ENCODE peak calls at places on chromosomes 6 and 20, in five cellular contexts. C is IMR-90, J is GM23338, Q is AG10803, X is A549. E is an unnamed sample.

GRCh38 chr6:51411726-51412125 is 593.1 kb downstream of the TFAP2B start:
- DNase-seq in C (no peak), J (no peak), Q (no peak), X (no peak), E (no peak)

GRCh38 chr6:1636971-1637871 is 27.5 kb downstream of the FOXC1 start:
- DNase-seq in C (peak), J (no peak), Q (no peak), X (no peak), E (peak)

GRCh38 chr20:10699941-10700340 is 26.1 kb upstream of the JAG1 start:
- DNase-seq in C (no peak), J (no peak), Q (no peak), X (no peak), E (no peak)

GRCh38 chr6:158057213-158057987 is 75.7 kb downstream of the SYNJ2 start:
- DNase-seq in C (peak), J (no peak), Q (peak), X (peak), E (peak)

GRCh38 chr6:122610690-122611455 is 668 bp downstream of the PKIB start:
- DNase-seq in C (no peak), J (peak), Q (no peak), X (peak), E (peak)

GRCh38 chr6:129686941-129687627 is 22.9 kb downstream of the ARHGAP18 start:
- DNase-seq in C (peak), J (no peak), Q (peak), X (no peak), E (peak)

GRCh38 chr20:32036716-32037355 is 15.2 kb upstream of the HCK start:
- DNase-seq in C (peak), J (no peak), Q (peak), X (no peak), E (no peak)

GRCh38 chr6:88492824-88493223 is 326.7 kb upstream of the CNR1 start:
- DNase-seq in C (peak), J (peak), Q (peak), X (peak), E (peak)

GRCh38 chr20:23548408-23548807 is 19.9 kb downstream of the CST9L start:
- DNase-seq in C (no peak), J (no peak), Q (no peak), X (no peak), E (no peak)

GRCh38 chr6:141141870-141142269 is 990.9 kb upstream of the GJE1 start:
- DNase-seq in C (no peak), J (no peak), Q (no peak), X (no peak), E (no peak)

GRCh38 chr20:49983848-49984408 is 1.1 kb downstream of the SNAI1 start:
- DNase-seq in C (peak), J (no peak), Q (peak), X (no peak), E (no peak)

GRCh38 chr6:157209865-157210530 is 113.3 kb downstream of the TMEM242 start:
- DNase-seq in C (no peak), J (no peak), Q (no peak), X (no peak), E (no peak)

GRCh38 chr6:46815130-46815529 is 21.9 kb downstream of the MEP1A start:
- DNase-seq in C (no peak), J (no peak), Q (no peak), X (no peak), E (peak)

GRCh38 chr6:31794294-31794865 is 1.2 kb downstream of the VARS1 start:
- DNase-seq in C (peak), J (peak), Q (peak), X (no peak), E (peak)

GRCh38 chr20:47392015-47392720 is 35.7 kb upstream of the ZMYND8 start:
- DNase-seq in C (peak), J (peak), Q (peak), X (peak), E (peak)

GRCh38 chr20:922781-923180 is 6.6 kb upstream of the ANGPT4 start:
- DNase-seq in C (no peak), J (no peak), Q (no peak), X (no peak), E (no peak)

GRCh38 chr6:68975064-68975463 is 340.0 kb downstream of the ADGRB3 start:
- DNase-seq in C (no peak), J (peak), Q (no peak), X (no peak), E (no peak)

GRCh38 chr6:126773122-126773805 is 345.2 kb upstream of the RSPO3 start:
- DNase-seq in C (no peak), J (peak), Q (peak), X (no peak), E (no peak)

GRCh38 chr6:89952696-89953095 is 58.4 kb downstream of the GJA10 start:
- DNase-seq in C (peak), J (no peak), Q (peak), X (no peak), E (peak)

GRCh38 chr6:164114656-164115055 is 700.1 kb downstream of the QKI start:
- DNase-seq in C (no peak), J (no peak), Q (no peak), X (no peak), E (no peak)

GRCh38 chr6:159806021-159806458 is 6.0 kb downstream of the PNLDC1 start:
- DNase-seq in C (no peak), J (no peak), Q (peak), X (no peak), E (peak)

GRCh38 chr20:19628570-19629134 is 129.4 kb upstream of the RIN2 start:
- DNase-seq in C (peak), J (peak), Q (peak), X (peak), E (peak)

GRCh38 chr20:50172347-50173013 is 18.1 kb upstream of the CEBPB start:
- DNase-seq in C (peak), J (peak), Q (peak), X (peak), E (peak)

GRCh38 chr20:30168025-30168799 is 1089.3 kb upstream of the DEFB115 start:
- DNase-seq in C (no peak), J (peak), Q (no peak), X (no peak), E (no peak)

DNA sequence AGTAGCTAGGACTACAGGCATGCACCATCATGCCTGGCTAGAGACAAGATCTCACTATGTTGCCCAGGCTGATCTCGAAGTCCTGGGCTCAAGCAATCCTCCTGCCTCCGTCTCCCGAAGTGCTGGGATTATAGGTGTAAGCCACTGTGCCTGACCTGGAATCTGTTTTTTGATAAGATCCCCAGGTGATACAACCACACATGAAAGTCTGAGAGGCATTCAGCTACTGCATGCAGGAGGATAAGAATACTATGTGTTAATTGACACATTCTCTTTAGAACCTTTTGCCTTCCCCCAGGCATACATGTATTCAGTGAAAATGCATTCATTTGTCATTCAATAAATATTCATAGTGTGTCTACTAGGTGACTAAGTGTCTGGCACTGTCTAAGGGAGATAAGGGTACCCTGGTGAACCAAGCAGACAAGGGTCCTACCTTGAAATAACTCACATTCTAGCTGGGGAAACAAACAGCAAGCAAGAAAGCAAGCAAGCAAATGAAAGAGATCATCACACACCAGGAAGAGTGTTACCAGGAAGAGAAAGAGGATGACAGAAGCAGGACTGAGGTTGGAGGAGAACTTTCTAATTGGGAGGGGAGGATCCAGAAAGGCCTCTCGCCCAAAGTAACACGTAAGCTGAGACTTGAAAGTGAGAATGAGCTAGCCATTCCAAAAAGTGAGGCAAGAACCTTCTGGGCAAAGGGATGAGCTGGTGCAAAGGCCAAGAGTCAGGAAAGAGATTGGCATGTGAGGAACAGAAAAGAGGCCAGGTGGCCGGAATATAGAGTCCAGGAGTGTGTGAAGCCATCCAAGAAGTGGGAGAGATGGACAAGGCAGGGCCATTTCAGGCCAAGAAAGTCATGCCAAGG is 6.5 kb downstream of the GFOD1 start:
- DNase-seq in C (no peak), J (no peak), Q (no peak), X (no peak), E (peak)
- H3K4me3 ChIP-seq in C (no peak), J (no peak), Q (no peak), X (no peak), E (no peak)

GRCh38 chr20:17889226-17889625 is 79.4 kb downstream of the SNX5 start:
- DNase-seq in C (no peak), J (no peak), Q (peak), X (no peak), E (no peak)
- TF ChIP-seq CTCF in C (no peak), J (peak), Q (peak), X (no peak), E (peak)

DNA sequence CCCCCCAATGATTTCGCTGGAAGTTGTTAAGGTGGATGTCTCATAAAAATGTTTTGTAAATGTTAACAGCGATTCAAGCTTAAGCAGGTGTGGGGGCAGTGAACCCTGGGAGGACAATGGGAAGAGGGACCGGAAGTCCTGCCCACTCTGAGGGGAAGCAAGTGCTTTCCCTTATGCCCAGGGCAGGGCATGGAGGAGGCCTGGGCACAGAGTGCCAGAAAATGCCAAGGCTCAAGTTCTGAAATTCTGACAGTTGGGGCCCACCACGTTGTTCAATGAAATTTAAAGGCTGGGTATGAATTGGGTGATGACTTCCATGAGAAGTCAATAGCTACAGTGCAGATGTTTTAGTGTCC is 132.7 kb upstream of the SALL4 start:
- DNase-seq in C (no peak), J (no peak), Q (no peak), X (no peak), E (no peak)
- H3K4me3 ChIP-seq in C (no peak), J (no peak), Q (no peak), X (no peak), E (no peak)

GRCh38 chr6:150352321-150353296 is 16.2 kb upstream of the IYD start:
- DNase-seq in C (peak), J (no peak), Q (peak), X (no peak), E (peak)
- TF ChIP-seq CTCF in C (no peak), J (peak), Q (peak), X (no peak), E (no peak)

DNA sequence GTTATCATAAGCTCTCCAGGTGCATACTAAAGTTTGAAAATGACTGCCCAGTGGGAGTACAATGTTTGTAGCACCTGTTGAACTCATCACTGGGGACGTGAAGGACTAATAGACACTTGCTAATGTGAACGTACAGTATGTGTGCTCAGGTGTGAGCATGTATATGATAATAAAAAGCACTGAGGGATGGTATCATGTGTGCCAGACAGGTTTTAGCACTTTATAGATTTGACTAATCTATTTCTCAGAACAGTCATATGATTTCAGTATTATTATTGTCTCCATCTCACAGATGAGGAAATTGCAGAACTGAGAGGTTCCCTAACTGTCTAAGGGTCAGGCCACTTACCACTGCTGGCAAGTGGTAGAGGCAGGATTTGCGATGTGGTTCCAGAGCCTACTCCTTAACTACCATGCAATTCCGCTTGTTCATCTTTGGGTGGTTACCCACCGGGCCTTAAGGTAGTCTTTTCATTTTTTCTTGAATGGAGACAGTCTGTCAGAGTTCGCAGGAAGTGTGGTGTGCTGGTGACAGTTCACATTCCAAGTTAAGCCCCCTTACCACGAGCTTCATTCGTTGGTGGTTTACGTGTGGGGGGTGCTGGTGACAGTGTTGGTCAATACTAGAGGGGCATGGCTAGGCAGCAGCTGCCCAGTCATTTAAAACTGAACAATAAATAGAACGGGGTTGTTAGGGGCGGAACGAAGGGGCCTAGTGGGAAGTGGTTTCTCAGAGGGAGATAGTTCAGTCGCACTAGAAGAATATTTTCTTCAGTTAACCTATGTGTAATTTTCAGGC is 46.8 kb downstream of the RREB1 start:
- DNase-seq in C (no peak), J (no peak), Q (no peak), X (no peak), E (no peak)
- H3K4me3 ChIP-seq in C (no peak), J (no peak), Q (no peak), X (no peak), E (no peak)

GRCh38 chr6:152338335-152339125 is 298.6 kb downstream of the SYNE1 start:
- DNase-seq in C (peak), J (peak), Q (peak), X (peak), E (peak)
- TF ChIP-seq CTCF in C (peak), J (peak), Q (peak), X (peak), E (peak)

DNA sequence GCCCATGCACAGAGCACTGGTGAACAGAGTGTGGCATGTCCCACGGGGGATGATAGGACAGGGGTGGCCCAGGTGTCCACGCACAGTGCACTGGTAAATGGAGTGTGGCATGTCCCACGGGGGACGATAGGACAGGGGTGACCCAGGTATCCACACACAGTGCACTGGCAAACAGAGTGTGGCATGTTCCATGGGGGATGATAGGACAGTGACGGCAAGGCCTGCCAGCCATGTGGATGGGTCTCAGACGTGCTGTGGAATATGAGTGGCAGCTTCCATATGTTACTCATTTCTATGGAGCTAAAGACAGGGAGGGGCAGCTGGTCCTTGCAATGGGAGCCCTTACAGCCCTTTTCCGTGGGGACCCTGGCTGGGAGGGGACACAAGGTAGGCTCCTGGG is 168.7 kb downstream of the CDH4 start:
- DNase-seq in C (no peak), J (no peak), Q (no peak), X (no peak), E (no peak)
- H3K4me3 ChIP-seq in C (no peak), J (no peak), Q (no peak), X (no peak), E (no peak)

GRCh38 chr20:41411458-41411857 is 44.8 kb upstream of the EMILIN3 start:
- DNase-seq in C (peak), J (peak), Q (peak), X (no peak), E (peak)
- TF ChIP-seq CTCF in C (peak), J (no peak), Q (peak), X (peak), E (peak)

GRCh38 chr6:142845143-142845571 is 99.8 kb downstream of the HIVEP2 start:
- DNase-seq in C (no peak), J (no peak), Q (no peak), X (no peak), E (peak)
- H3K4me3 ChIP-seq in C (no peak), J (no peak), Q (peak), X (peak), E (peak)

GRCh38 chr6:132401120-132401940 is at the start of gene MOXD1:
- DNase-seq in C (peak), J (peak), Q (peak), X (peak), E (peak)
- TF ChIP-seq CTCF in C (peak), J (no peak), Q (no peak), X (no peak), E (no peak)

E was measured in epithelial cell of esophagus.